ENCODE peak calls at places on chromosomes 6 and 20, in four cellular contexts. One of them, this sample, is unnamed.

GRCh38 chr6:52557389-52558265 is 19.2 kb downstream of the TRAM2 start:
- DNase-seq in AG04450: no peak
- DNase-seq in HT-29: no peak
- DNase-seq in coronary artery: no peak
- DNase-seq in this sample: no peak

GRCh38 chr20:7989379-7989778 is 30.2 kb downstream of the TMX4 start:
- DNase-seq in AG04450: no peak
- DNase-seq in HT-29: no peak
- DNase-seq in coronary artery: no peak
- DNase-seq in this sample: no peak

GRCh38 chr6:15493437-15494168 is 169.2 kb downstream of the DTNBP1 start:
- DNase-seq in AG04450: no peak
- DNase-seq in HT-29: no peak
- DNase-seq in coronary artery: no peak
- DNase-seq in this sample: no peak

GRCh38 chr20:24388828-24389325 is 80.6 kb upstream of the SYNDIG1 start:
- DNase-seq in AG04450: no peak
- DNase-seq in HT-29: no peak
- DNase-seq in coronary artery: no peak
- DNase-seq in this sample: no peak

GRCh38 chr6:139407718-139408222 is 33.3 kb upstream of the CITED2 start:
- DNase-seq in AG04450: peak; percentile 74
- DNase-seq in HT-29: no peak
- DNase-seq in coronary artery: no peak
- DNase-seq in this sample: peak; percentile 37

GRCh38 chr6:40874495-40874894 is 164.5 kb downstream of the UNC5CL start:
- DNase-seq in AG04450: no peak
- DNase-seq in HT-29: no peak
- DNase-seq in coronary artery: no peak
- DNase-seq in this sample: no peak

GRCh38 chr6:10030942-10031537 is 383.8 kb downstream of the TFAP2A start:
- DNase-seq in AG04450: no peak
- DNase-seq in HT-29: peak; percentile 32
- DNase-seq in coronary artery: no peak
- DNase-seq in this sample: no peak

GRCh38 chr6:101879782-101880181 is 486.3 kb downstream of the GRIK2 start:
- DNase-seq in AG04450: no peak
- DNase-seq in HT-29: no peak
- DNase-seq in coronary artery: no peak
- DNase-seq in this sample: no peak

GRCh38 chr6:11432713-11433450 is 104.7 kb upstream of the TMEM170B start:
- DNase-seq in AG04450: no peak
- DNase-seq in HT-29: no peak
- DNase-seq in coronary artery: no peak
- DNase-seq in this sample: peak; percentile 52

GRCh38 chr6:7190791-7191190 is 83.0 kb downstream of the RREB1 start:
- DNase-seq in AG04450: no peak
- DNase-seq in HT-29: no peak
- DNase-seq in coronary artery: no peak
- DNase-seq in this sample: no peak

GRCh38 chr6:168299541-168300511 is 19.8 kb downstream of the DACT2 start:
- DNase-seq in AG04450: no peak
- DNase-seq in HT-29: no peak
- DNase-seq in coronary artery: no peak
- DNase-seq in this sample: no peak

GRCh38 chr20:32330555-32330897 is 27.6 kb upstream of the ASXL1 start:
- DNase-seq in AG04450: no peak
- DNase-seq in HT-29: no peak
- DNase-seq in coronary artery: no peak
- DNase-seq in this sample: no peak

GRCh38 chr6:15320683-15321082 is 74.8 kb downstream of the JARID2 start:
- DNase-seq in AG04450: no peak
- DNase-seq in HT-29: no peak
- DNase-seq in coronary artery: no peak
- DNase-seq in this sample: no peak

GRCh38 chr6:38195113-38195635 is 375.6 kb downstream of the ZFAND3 start:
- DNase-seq in AG04450: no peak
- DNase-seq in HT-29: no peak
- DNase-seq in coronary artery: peak; percentile 28
- DNase-seq in this sample: no peak

GRCh38 chr6:158475344-158476302 is 84.3 kb upstream of the TMEM181 start:
- DNase-seq in AG04450: no peak
- DNase-seq in HT-29: peak; percentile 79
- DNase-seq in coronary artery: no peak
- DNase-seq in this sample: peak; percentile 59

GRCh38 chr6:105430685-105431084 is 27.8 kb upstream of the PREP start:
- DNase-seq in AG04450: no peak
- DNase-seq in HT-29: no peak
- DNase-seq in coronary artery: no peak
- DNase-seq in this sample: no peak

GRCh38 chr6:154201708-154202107 is 154.9 kb downstream of the IPCEF1 start:
- DNase-seq in AG04450: no peak
- DNase-seq in HT-29: no peak
- DNase-seq in coronary artery: no peak
- DNase-seq in this sample: no peak

GRCh38 chr6:24403501-24403824 is 727 bp downstream of the MRS2 start:
- DNase-seq in AG04450: no peak
- DNase-seq in HT-29: no peak
- DNase-seq in coronary artery: no peak
- DNase-seq in this sample: no peak

GRCh38 chr6:154686162-154686561 is 47.1 kb upstream of the SCAF8 start:
- DNase-seq in AG04450: no peak
- DNase-seq in HT-29: no peak
- DNase-seq in coronary artery: no peak
- DNase-seq in this sample: no peak

GRCh38 chr6:42095066-42095465 is 44.7 kb downstream of the TAF8 start:
- DNase-seq in AG04450: no peak
- DNase-seq in HT-29: no peak
- DNase-seq in coronary artery: no peak
- DNase-seq in this sample: no peak

GRCh38 chr6:30163090-30163917 is at the start of gene TRIM15:
- DNase-seq in AG04450: no peak
- DNase-seq in HT-29: peak; percentile 87
- DNase-seq in coronary artery: no peak
- DNase-seq in this sample: no peak

GRCh38 chr6:40719671-40720374 is 132.7 kb upstream of the LRFN2 start:
- DNase-seq in AG04450: no peak
- DNase-seq in HT-29: no peak
- DNase-seq in coronary artery: no peak
- DNase-seq in this sample: no peak

GRCh38 chr6:148451690-148452089 is 109.1 kb downstream of the SASH1 start:
- DNase-seq in AG04450: no peak
- DNase-seq in HT-29: no peak
- DNase-seq in coronary artery: no peak
- DNase-seq in this sample: peak; percentile 83

GRCh38 chr6:104638841-104639290 is 220.9 kb downstream of the HACE1 start:
- DNase-seq in AG04450: no peak
- DNase-seq in HT-29: no peak
- DNase-seq in coronary artery: no peak
- DNase-seq in this sample: peak; percentile 85

GRCh38 chr6:110217255-110217654 is 37.0 kb downstream of the CDC40 start:
- DNase-seq in AG04450: peak; percentile 3
- DNase-seq in HT-29: no peak
- DNase-seq in coronary artery: no peak
- DNase-seq in this sample: no peak

GRCh38 chr20:9126527-9126926 is 57.6 kb downstream of the PLCB4 start:
- DNase-seq in AG04450: no peak
- DNase-seq in HT-29: no peak
- DNase-seq in coronary artery: no peak
- DNase-seq in this sample: no peak

GRCh38 chr6:169215201-169215661 is 38.4 kb downstream of the THBS2 start:
- DNase-seq in AG04450: no peak
- DNase-seq in HT-29: no peak
- DNase-seq in coronary artery: no peak
- DNase-seq in this sample: no peak

GRCh38 chr20:11686900-11687543 is 230.7 kb upstream of the BTBD3 start:
- DNase-seq in AG04450: no peak
- DNase-seq in HT-29: peak; percentile 61
- DNase-seq in coronary artery: no peak
- DNase-seq in this sample: no peak

GRCh38 chr6:63410435-63411426 is 90.9 kb upstream of the LGSN start:
- DNase-seq in AG04450: no peak
- DNase-seq in HT-29: no peak
- DNase-seq in coronary artery: no peak
- DNase-seq in this sample: no peak

This sample was measured in dermis microvascular lymphatic vessel endothelial cell.